ENCODE peak calls at places on chromosomes 16 and 17, in ten cellular contexts. E is NCI-H510A treated with DMSO at 0.1 percent for 48 hours; C is colonic mucosa; H is GM03348; Q is ELR; W is germinal center; M is T-helper 9 cell; Y is GM10248; B is GDM1; S is stimulated activated naive B cell treated with anti-CD40 and anti-IgM and Interleukin-4, amounts not matched to agents 10 μg/mL and 1 μg/mL and 100 μg/mL, for 72 hours. A is an unnamed sample.
A peak's percentile ranks its signal among the peaks of the same experiment; 100 is the strongest.

GRCh38 chr16:22139008-22139407 is 23.3 kb upstream of the SDR42E2 start:
- DNase-seq in E (no peak), S (no peak), Q (no peak), Y (no peak), C (no peak), H (no peak), M (no peak), W (no peak), B (no peak), A (no peak)

GRCh38 chr17:30344283-30345088 is 10.6 kb upstream of the TMIGD1 start:
- DNase-seq in B (peak; percentile 7), C (peak; percentile 82), E (peak; percentile 90), H (peak; percentile 36), S (no peak), Y (no peak), W (no peak), M (no peak), Q (no peak), A (peak; percentile 70)

GRCh38 chr16:27736431-27736830 is 186.5 kb downstream of the KATNIP start:
- DNase-seq in H (no peak), W (no peak), M (no peak), E (no peak), Y (no peak), B (no peak), S (no peak), Q (no peak), C (no peak), A (no peak)

GRCh38 chr17:40522250-40522960 is 21.0 kb upstream of the TNS4 start:
- DNase-seq in C (no peak), H (peak; percentile 40), B (no peak), Q (no peak), E (no peak), S (no peak), Y (no peak), W (no peak), M (no peak), A (no peak)

GRCh38 chr17:49210158-49211029 is at the start of the genes ABI3 and GNGT2:
- DNase-seq in W (peak; percentile 92), S (peak; percentile 79), H (no peak), M (peak; percentile 37), B (peak; percentile 50), Y (peak; percentile 93), E (no peak), C (peak; percentile 55), Q (peak; percentile 94), A (peak; percentile 19)

GRCh38 chr17:15444805-15445204 is 22.6 kb downstream of the CDRT4 start:
- DNase-seq in B (no peak), M (no peak), C (no peak), Q (peak; percentile 72), E (no peak), H (no peak), W (no peak), Y (no peak), S (no peak), A (no peak)

GRCh38 chr17:68357886-68358285 is 66.6 kb downstream of the ARSG start:
- DNase-seq in B (no peak), H (no peak), M (no peak), C (no peak), Y (no peak), W (no peak), S (no peak), Q (no peak), E (no peak), A (no peak)

GRCh38 chr17:44348234-44348987 is 3.3 kb downstream of the GRN start:
- DNase-seq in H (peak; percentile 76), B (peak; percentile 43), W (peak; percentile 84), M (no peak), Y (peak; percentile 81), E (no peak), S (peak; percentile 89), Q (peak; percentile 78), C (no peak), A (peak; percentile 66)

GRCh38 chr16:69476920-69477418 is 52.5 kb downstream of the CYB5B start:
- DNase-seq in W (no peak), Y (no peak), B (no peak), M (no peak), S (no peak), H (peak; percentile 79), Q (peak; percentile 98), C (no peak), E (peak; percentile 34), A (peak; percentile 79)

GRCh38 chr17:15917439-15918027 is 27.4 kb upstream of the ADORA2B start:
- DNase-seq in E (no peak), H (peak; percentile 40), C (no peak), S (no peak), M (no peak), W (no peak), B (no peak), Q (no peak), Y (no peak), A (no peak)